ENCODE peak calls at places on chromosome 22, in four cellular contexts. One of them, this sample, is unnamed.

GRCh38 chr22:30373331-30374325 is 13.6 kb downstream of the RNF215 start:
- DNase-seq in Peyer's patch: no peak
- DNase-seq in heart left ventricle: no peak
- DNase-seq in endothelial cell: no peak
- DNase-seq in this sample: no peak

GRCh38 chr22:49106136-49106930 is 721.3 kb downstream of the BRD1 start:
- DNase-seq in Peyer's patch: no peak
- DNase-seq in heart left ventricle: no peak
- DNase-seq in endothelial cell: no peak
- DNase-seq in this sample: no peak

GRCh38 chr22:49853981-49854791 is 542 bp downstream of the ZBED4 start:
- DNase-seq in Peyer's patch: peak; percentile 67
- DNase-seq in heart left ventricle: peak; percentile 38
- DNase-seq in endothelial cell: peak; percentile 35
- DNase-seq in this sample: peak; percentile 19

GRCh38 chr22:25775501-25775900 is 33.5 kb downstream of the MYO18B start:
- DNase-seq in Peyer's patch: no peak
- DNase-seq in heart left ventricle: no peak
- DNase-seq in endothelial cell: peak; percentile 60
- DNase-seq in this sample: no peak

GRCh38 chr22:41870786-41871185 is 37.9 kb downstream of the SREBF2 start:
- DNase-seq in Peyer's patch: no peak
- DNase-seq in heart left ventricle: no peak
- DNase-seq in endothelial cell: no peak
- DNase-seq in this sample: no peak

GRCh38 chr22:23908561-23909205 is 14.5 kb downstream of the MIF start:
- DNase-seq in Peyer's patch: no peak
- DNase-seq in heart left ventricle: no peak
- DNase-seq in endothelial cell: no peak
- DNase-seq in this sample: no peak

GRCh38 chr22:41524809-41525449 is 19.3 kb downstream of the POLR3H start:
- DNase-seq in Peyer's patch: peak; percentile 73
- DNase-seq in heart left ventricle: no peak
- DNase-seq in endothelial cell: no peak
- DNase-seq in this sample: no peak

GRCh38 chr22:42173183-42173926 is 42.7 kb upstream of the CYP2D6 start:
- DNase-seq in Peyer's patch: peak; percentile 45
- DNase-seq in heart left ventricle: no peak
- DNase-seq in endothelial cell: no peak
- DNase-seq in this sample: no peak

GRCh38 chr22:42799462-42800405 is 57.3 kb downstream of the ARFGAP3 start:
- DNase-seq in Peyer's patch: no peak
- DNase-seq in heart left ventricle: no peak
- DNase-seq in endothelial cell: no peak
- DNase-seq in this sample: no peak

GRCh38 chr22:22854466-22854865 is 33.1 kb upstream of the IGLL5 start:
- DNase-seq in Peyer's patch: no peak
- DNase-seq in heart left ventricle: no peak
- DNase-seq in endothelial cell: no peak
- DNase-seq in this sample: no peak

GRCh38 chr22:27627444-27627833 is 174.1 kb downstream of the MN1 start:
- DNase-seq in Peyer's patch: no peak
- DNase-seq in heart left ventricle: no peak
- DNase-seq in endothelial cell: no peak
- DNase-seq in this sample: no peak

GRCh38 chr22:27490080-27490479 is 311.5 kb downstream of the MN1 start:
- DNase-seq in Peyer's patch: no peak
- DNase-seq in heart left ventricle: no peak
- DNase-seq in endothelial cell: no peak
- DNase-seq in this sample: no peak

GRCh38 chr22:33519140-33519973 is 400.9 kb downstream of the LARGE1 start:
- DNase-seq in Peyer's patch: peak; percentile 54
- DNase-seq in heart left ventricle: peak; percentile 40
- DNase-seq in endothelial cell: peak; percentile 46
- DNase-seq in this sample: peak; percentile 58

GRCh38 chr22:44732661-44733060 is 19.7 kb upstream of the ARHGAP8 start:
- DNase-seq in Peyer's patch: no peak
- DNase-seq in heart left ventricle: no peak
- DNase-seq in endothelial cell: no peak
- DNase-seq in this sample: no peak

GRCh38 chr22:19402642-19403191 is 28.8 kb downstream of the HIRA start:
- DNase-seq in Peyer's patch: no peak
- DNase-seq in heart left ventricle: no peak
- DNase-seq in endothelial cell: no peak
- DNase-seq in this sample: no peak

GRCh38 chr22:21015051-21016006 is at the start of gene P2RX6:
- DNase-seq in Peyer's patch: no peak
- DNase-seq in heart left ventricle: no peak
- DNase-seq in endothelial cell: no peak
- DNase-seq in this sample: no peak